ENCODE peak calls at places on chromosomes 3 and 15, in nine cellular contexts. X is HCT116, T is cardiac muscle cell, Y is thyroid gland, O is heart left ventricle, I is kidney, L is H9, E is A549, W is right lobe of liver. A is an unnamed sample.
A peak's percentile ranks its signal among the peaks of the same experiment; 100 is the strongest.

GRCh38 chr3:93969443-93969842 is 4.3 kb downstream of the PROS1 start:
- DNase-seq in X (peak; percentile 12), T (peak; percentile 29), Y (no peak), O (no peak), I (no peak), L (no peak), E (peak; percentile 16), W (no peak), A (no peak)

GRCh38 chr15:98727115-98728040 is 79.0 kb downstream of the IGF1R start:
- DNase-seq in X (peak; percentile 84), T (peak; percentile 96), Y (peak; percentile 86), O (peak; percentile 88), I (peak; percentile 97), L (peak; percentile 88), E (peak; percentile 93), W (peak; percentile 65), A (peak; percentile 92)

GRCh38 chr15:99977945-99978344 is 244.7 kb upstream of the LYSMD4 start:
- DNase-seq in X (no peak), T (no peak), Y (no peak), O (no peak), I (peak; percentile 32), L (no peak), E (no peak), W (no peak), A (no peak)

GRCh38 chr3:116473602-116474001 is 28.3 kb upstream of the LSAMP start:
- DNase-seq in X (no peak), T (no peak), Y (no peak), O (no peak), I (no peak), L (no peak), E (no peak), W (no peak), A (no peak)

GRCh38 chr3:15499536-15499935 is 22.0 kb downstream of the COLQ start:
- DNase-seq in X (no peak), T (no peak), Y (no peak), O (no peak), I (no peak), L (no peak), E (no peak), W (no peak), A (no peak)

GRCh38 chr3:71578045-71578730 is 5.3 kb downstream of the FOXP1 start:
- DNase-seq in X (no peak), T (no peak), Y (no peak), O (no peak), I (no peak), L (no peak), E (no peak), W (no peak), A (no peak)

GRCh38 chr3:151203053-151203420 is at the start of gene GPR171:
- DNase-seq in X (no peak), T (no peak), Y (no peak), O (no peak), I (no peak), L (no peak), E (no peak), W (no peak), A (no peak)

GRCh38 chr15:66293085-66293418 is 316 bp upstream of the DIS3L start:
- DNase-seq in X (no peak), T (no peak), Y (no peak), O (no peak), I (no peak), L (no peak), E (no peak), W (no peak), A (no peak)

GRCh38 chr15:99511865-99512632 is 53.7 kb upstream of the MEF2A start:
- DNase-seq in X (no peak), T (peak; percentile 65), Y (no peak), O (no peak), I (peak; percentile 84), L (no peak), E (no peak), W (no peak), A (no peak)

GRCh38 chr3:177835008-177835407 is 637.7 kb upstream of the TBL1XR1 start:
- DNase-seq in X (peak; percentile 64), T (peak; percentile 86), Y (no peak), O (no peak), I (no peak), L (no peak), E (peak; percentile 13), W (no peak), A (no peak)

GRCh38 chr3:109685084-109686079 is 348.0 kb upstream of the DPPA4 start:
- DNase-seq in X (peak; percentile 93), T (peak; percentile 99), Y (peak; percentile 37), O (peak; percentile 72), I (peak; percentile 86), L (no peak), E (peak; percentile 88), W (peak; percentile 54), A (peak; percentile 65)

GRCh38 chr3:157493627-157494550 is 9.3 kb downstream of the VEPH1 start:
- DNase-seq in X (peak; percentile 44), T (peak; percentile 83), Y (no peak), O (no peak), I (no peak), L (no peak), E (peak; percentile 47), W (no peak), A (no peak)

GRCh38 chr3:140296796-140297352 is 361.9 kb downstream of the CLSTN2 start:
- DNase-seq in X (no peak), T (peak; percentile 8), Y (no peak), O (no peak), I (no peak), L (no peak), E (no peak), W (no peak), A (no peak)

GRCh38 chr3:111676177-111677021 is 81.3 kb upstream of the ZBED2 start:
- DNase-seq in X (no peak), T (peak; percentile 12), Y (no peak), O (no peak), I (no peak), L (no peak), E (peak; percentile 86), W (peak; percentile 49), A (no peak)

GRCh38 chr3:67635257-67635656 is 19.2 kb downstream of the SUCLG2 start:
- DNase-seq in X (no peak), T (peak; percentile 45), Y (no peak), O (no peak), I (no peak), L (no peak), E (peak; percentile 52), W (no peak), A (no peak)

GRCh38 chr15:47678047-47678446 is 39.3 kb upstream of the SEMA6D start:
- DNase-seq in X (no peak), T (no peak), Y (no peak), O (no peak), I (no peak), L (no peak), E (no peak), W (no peak), A (no peak)

GRCh38 chr15:51837784-51838183 is 8.3 kb downstream of the TMOD3 start:
- DNase-seq in X (no peak), T (peak; percentile 42), Y (no peak), O (no peak), I (no peak), L (no peak), E (peak; percentile 64), W (no peak), A (no peak)
- H3K4me1 ChIP-seq in X (peaks cover 59% of the 10 kb centered on the region), T (peaks cover 14% of the 10 kb centered on the region), Y (peaks cover 8% of the 10 kb centered on the region), O (peaks cover 56% of the 10 kb centered on the region), I (peaks cover 31% of the 10 kb centered on the region), L (peaks cover 11% of the 10 kb centered on the region), E (peaks cover 92% of the 10 kb centered on the region), W (no peaks in the 10 kb centered on the region), A (peaks cover 78% of the 10 kb centered on the region)

GRCh38 chr15:41567261-41567660 is 8.2 kb downstream of the TYRO3 start:
- DNase-seq in X (no peak), T (no peak), Y (no peak), O (no peak), I (peak; percentile 53), L (no peak), E (no peak), W (no peak), A (no peak)
- H3K4me1 ChIP-seq in X (no peaks in the 10 kb centered on the region), T (peaks cover 44% of the 10 kb centered on the region), Y (peaks cover 4% of the 10 kb centered on the region), O (peaks cover 11% of the 10 kb centered on the region), I (peaks cover 3% of the 10 kb centered on the region), L (peaks cover 29% of the 10 kb centered on the region), E (peaks cover 13% of the 10 kb centered on the region), W (no peaks in the 10 kb centered on the region), A (peaks cover 25% of the 10 kb centered on the region)

GRCh38 chr15:73941871-73942635 is 15.8 kb downstream of the LOXL1 start:
- DNase-seq in X (no peak), T (peak; percentile 23), Y (no peak), O (no peak), I (peak; percentile 66), L (no peak), E (no peak), W (no peak), A (no peak)
- H3K4me1 ChIP-seq in X (no peaks in the 10 kb centered on the region), T (peaks cover 41% of the 10 kb centered on the region), Y (no peaks in the 10 kb centered on the region), O (peaks cover 26% of the 10 kb centered on the region), I (peaks cover 2% of the 10 kb centered on the region), L (no peaks in the 10 kb centered on the region), E (peaks cover 10% of the 10 kb centered on the region), W (no peaks in the 10 kb centered on the region), A (peaks cover 5% of the 10 kb centered on the region)

GRCh38 chr3:194690501-194691372 is 5.1 kb downstream of the FAM43A start:
- DNase-seq in X (no peak), T (peak; percentile 36), Y (peak; percentile 72), O (no peak), I (no peak), L (no peak), E (no peak), W (no peak), A (no peak)

GRCh38 chr3:194688207-194688711 is 2.6 kb downstream of the FAM43A start:
- DNase-seq in X (no peak), T (peak; percentile 48), Y (peak; percentile 14), O (peak; percentile 55), I (peak; percentile 83), L (peak; percentile 64), E (no peak), W (peak; percentile 38), A (peak; percentile 47)

GRCh38 chr3:194688946-194689345 is 3.3 kb downstream of the FAM43A start:
- DNase-seq in X (no peak), T (no peak), Y (no peak), O (no peak), I (no peak), L (no peak), E (no peak), W (no peak), A (no peak)

GRCh38 chr3:194689493-194689901 is 3.8 kb downstream of the FAM43A start:
- DNase-seq in X (no peak), T (peak; percentile 64), Y (no peak), O (no peak), I (no peak), L (no peak), E (no peak), W (no peak), A (no peak)

DNA sequence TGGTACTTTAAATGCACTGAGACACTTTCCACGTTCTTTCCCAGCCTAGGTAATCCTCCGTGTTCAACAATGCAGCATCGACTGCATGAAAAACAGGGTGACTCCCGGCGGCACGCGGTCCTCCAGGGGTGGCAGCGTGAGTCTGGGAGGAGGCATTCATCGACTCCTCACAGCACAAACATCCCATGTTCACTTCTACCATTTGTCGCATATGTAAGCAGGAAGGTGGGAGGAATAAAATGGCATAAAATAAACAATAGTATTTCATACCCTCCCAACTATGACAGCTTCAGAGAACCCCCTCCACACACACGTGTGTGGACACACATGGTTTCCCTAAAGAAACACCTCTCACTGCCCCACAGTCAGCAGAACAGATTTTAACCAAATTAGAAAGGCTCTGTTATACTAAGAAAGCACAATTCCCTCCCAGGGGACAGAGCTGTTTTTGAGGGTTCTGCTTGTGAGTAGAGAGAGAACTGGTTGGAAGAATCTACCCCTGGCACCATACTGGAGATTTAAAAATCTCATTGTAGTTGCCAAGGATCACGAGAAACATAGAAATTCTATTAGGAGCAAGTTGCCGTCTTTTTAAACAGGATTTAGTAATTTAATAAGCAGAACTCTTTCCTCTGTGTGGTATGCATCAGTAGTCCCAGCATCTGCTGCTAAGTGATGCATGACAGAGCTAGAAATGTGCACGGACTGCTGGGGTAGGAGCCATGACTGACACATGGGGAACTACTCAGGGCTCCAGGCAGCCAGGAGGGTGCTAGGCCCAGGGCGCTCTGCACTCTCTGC is 6.0 kb downstream of the FAM43A start:
- DNase-seq in X (no peak), T (no peak), Y (peak; percentile 47), O (no peak), I (no peak), L (no peak), E (no peak), W (no peak), A (peak; percentile 56)
- H3K4me1 ChIP-seq in X (peaks cover 8% of the 10 kb centered on the region), T (peaks cover 14% of the 10 kb centered on the region), Y (peaks cover 27% of the 10 kb centered on the region), O (peaks cover 35% of the 10 kb centered on the region), I (peaks cover 4% of the 10 kb centered on the region), L (peaks cover 3% of the 10 kb centered on the region), E (peaks cover 29% of the 10 kb centered on the region), W (no peaks in the 10 kb centered on the region), A (peaks cover 36% of the 10 kb centered on the region)

A was measured in upper lobe of left lung.